ENCODE peak calls at places on chromosome 7, in nine cellular contexts. V, J, W, K, C, H, B, Q and U are unnamed samples.

GRCh38 chr7:109476409-109476808 is 906.7 kb downstream of the DNAJB9 start:
- DNase-seq in B (no peak), Q (no peak), W (no peak), K (no peak), H (no peak), C (no peak), V (no peak), J (no peak), U (no peak)

GRCh38 chr7:131629203-131629871 is 72.9 kb upstream of the PODXL start:
- DNase-seq in B (peak), K (peak), J (no peak), H (no peak), C (peak), Q (no peak), W (no peak), V (no peak), U (no peak)

GRCh38 chr7:120055300-120055699 is 217.7 kb upstream of the KCND2 start:
- DNase-seq in W (no peak), C (no peak), Q (no peak), J (peak), B (no peak), V (no peak), K (no peak), H (no peak), U (no peak)

GRCh38 chr7:19558527-19558926 is 150.3 kb downstream of the POLR1F start:
- DNase-seq in Q (no peak), V (no peak), W (no peak), C (no peak), B (no peak), K (no peak), H (no peak), J (no peak), U (no peak)

GRCh38 chr7:149854611-149855367 is 16.6 kb downstream of the ZNF862 start:
- DNase-seq in K (peak), C (peak), H (peak), W (peak), B (no peak), J (no peak), V (peak), Q (peak), U (no peak)

GRCh38 chr7:98235901-98236300 is 16.1 kb downstream of the TECPR1 start:
- DNase-seq in W (no peak), C (no peak), K (no peak), V (no peak), B (no peak), H (no peak), J (no peak), Q (no peak), U (no peak)

GRCh38 chr7:120665068-120665467 is 192.9 kb downstream of the TSPAN12 start:
- DNase-seq in J (no peak), W (no peak), B (no peak), V (no peak), C (no peak), H (no peak), Q (no peak), K (no peak), U (no peak)

GRCh38 chr7:31921047-31921446 is 149.2 kb downstream of the PDE1C start:
- DNase-seq in K (no peak), V (no peak), W (no peak), C (no peak), Q (no peak), H (no peak), J (no peak), B (no peak), U (no peak)

GRCh38 chr7:29189743-29190201 is 4.8 kb upstream of the CHN2 start:
- DNase-seq in C (peak), J (peak), Q (peak), H (peak), K (peak), V (no peak), W (peak), B (peak), U (no peak)

GRCh38 chr7:130047801-130048200 is 3.4 kb downstream of the ZC3HC1 start:
- DNase-seq in V (no peak), C (no peak), J (no peak), H (no peak), W (no peak), K (no peak), Q (no peak), B (no peak), U (no peak)

GRCh38 chr7:95317546-95317945 is 6.8 kb downstream of the PON1 start:
- DNase-seq in V (no peak), H (no peak), K (no peak), C (no peak), J (no peak), Q (no peak), W (no peak), B (no peak), U (no peak)

GRCh38 chr7:152435384-152436278 is at the start of gene KMT2C:
- DNase-seq in H (peak), B (peak), J (peak), C (peak), W (peak), Q (peak), K (peak), V (peak), U (no peak)

GRCh38 chr7:140069298-140069949 is 6.7 kb upstream of the PARP12 start:
- DNase-seq in Q (no peak), K (no peak), W (no peak), B (no peak), J (no peak), C (no peak), V (no peak), H (no peak), U (no peak)

GRCh38 chr7:156778668-156779067 is 114.3 kb downstream of the LMBR1 start:
- DNase-seq in K (no peak), B (peak), C (no peak), V (no peak), H (no peak), W (no peak), J (no peak), Q (no peak), U (no peak)

GRCh38 chr7:17030559-17030958 is 148.8 kb upstream of the AGR3 start:
- DNase-seq in B (no peak), W (no peak), J (peak), C (no peak), K (no peak), Q (no peak), H (no peak), V (no peak), U (no peak)

GRCh38 chr7:81231203-81231922 is 312.5 kb upstream of the SEMA3C start:
- DNase-seq in Q (no peak), J (no peak), V (no peak), W (no peak), H (no peak), B (no peak), K (no peak), C (no peak), U (no peak)

DNA sequence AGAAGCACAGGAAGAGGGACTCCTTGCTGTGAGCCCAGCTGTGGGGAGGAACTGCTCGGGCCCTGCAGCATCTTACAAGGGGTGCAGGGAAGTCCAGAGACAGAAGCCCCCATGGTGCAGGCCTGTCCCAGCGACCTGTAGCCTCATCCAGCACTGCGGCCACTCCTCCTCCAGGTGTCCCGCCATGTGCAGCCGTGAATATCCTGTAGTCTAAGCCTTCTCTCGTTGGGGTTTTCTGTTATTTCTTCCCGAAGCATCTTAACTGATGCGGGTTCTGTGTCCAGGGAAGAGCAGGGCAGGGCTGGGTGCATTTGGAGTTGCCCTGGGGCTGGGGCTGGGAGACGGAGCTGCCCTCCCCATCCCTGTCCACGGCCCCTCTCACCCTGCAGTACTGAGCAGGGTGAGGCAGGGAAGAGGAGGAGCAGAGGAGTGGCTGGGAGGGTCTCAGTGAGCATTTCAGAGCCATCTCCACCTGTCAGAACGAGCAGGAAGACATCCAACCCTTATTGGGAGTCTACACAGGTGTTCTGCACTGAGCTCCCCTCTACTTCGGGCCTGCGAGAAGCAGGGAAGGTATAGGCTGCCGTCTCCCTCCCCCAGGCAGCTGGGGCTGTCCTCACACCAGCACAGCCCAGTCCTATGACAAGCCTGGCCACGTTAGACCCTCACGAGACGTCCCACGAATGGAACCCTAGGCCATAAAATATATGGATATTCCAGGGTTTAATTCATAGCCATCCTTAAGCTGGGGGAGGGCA is 494.5 kb downstream of the DNAJB6 start:
- DNase-seq in C (no peak), H (no peak), B (no peak), K (no peak), Q (peak), V (no peak), W (no peak), J (no peak), U (no peak)
- TF ChIP-seq CTCF in C (no peak), H (no peak), B (no peak), K (no peak), Q (no peak), V (no peak), W (no peak), J (no peak), U (no peak)

DNA sequence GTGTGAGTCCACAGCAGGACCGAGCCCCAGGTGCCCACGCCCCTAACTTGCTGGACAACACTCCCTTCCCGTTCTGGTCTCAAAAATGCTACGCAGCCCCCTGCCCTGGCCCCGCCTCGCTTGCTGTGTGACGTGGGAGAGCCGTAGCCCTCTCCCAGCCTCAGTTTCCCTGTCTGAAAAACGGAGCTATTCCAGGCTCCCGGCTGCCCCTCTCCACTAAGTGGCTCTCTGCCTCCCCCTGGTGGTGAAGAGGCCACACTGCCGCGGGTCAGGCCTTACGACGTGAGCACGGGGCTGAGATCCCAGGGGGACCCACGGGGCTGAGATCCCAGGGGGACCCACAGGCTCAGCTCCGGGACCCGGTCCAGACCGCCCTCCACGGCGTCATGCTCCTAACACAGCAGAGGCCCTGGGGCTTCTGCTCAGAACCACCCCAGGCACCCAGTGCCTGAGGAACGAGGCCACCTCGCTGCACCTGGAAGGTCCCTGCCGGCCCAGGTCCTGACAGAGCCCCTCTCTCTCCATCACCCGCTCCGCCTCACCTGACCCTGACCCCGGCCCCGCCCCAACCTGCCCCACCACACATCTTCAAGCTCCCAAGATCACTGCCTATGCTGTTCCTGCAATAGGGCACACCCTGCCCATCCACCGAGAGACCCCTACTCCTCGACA is 26.7 kb downstream of the MICALL2 start:
- DNase-seq in K (peak), Q (peak), W (peak), V (no peak), J (peak), H (peak), C (peak), B (peak), U (no peak)
- TF ChIP-seq POLR2A in K (no peak), Q (no peak), W (no peak), V (no peak), J (no peak), H (no peak), C (no peak), B (no peak), U (no peak)

GRCh38 chr7:108234281-108234680 is 104.1 kb upstream of the LAMB4 start:
- DNase-seq in C (no peak), W (no peak), K (no peak), J (no peak), B (peak), V (no peak), Q (no peak), H (no peak), U (no peak)
- TF ChIP-seq CTCF in C (no peak), W (no peak), K (no peak), J (no peak), B (no peak), V (no peak), Q (no peak), H (no peak), U (no peak)

DNA sequence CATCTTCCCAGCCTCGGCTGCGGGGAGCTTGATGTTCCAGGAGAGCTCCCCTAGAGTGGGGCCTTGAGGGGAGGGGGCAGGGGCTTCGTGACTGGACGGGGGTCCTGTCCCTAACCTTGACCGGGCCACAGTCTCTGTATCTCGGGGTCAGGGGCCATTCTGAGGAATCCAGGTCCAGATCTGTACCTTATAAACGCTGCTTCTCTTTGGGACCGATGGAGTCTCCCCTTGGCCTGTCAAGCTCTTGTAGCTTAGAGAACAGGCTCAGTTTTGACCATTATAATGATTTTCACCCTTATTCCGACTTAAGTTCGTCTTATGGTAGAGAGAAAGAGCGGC is 831 bp downstream of the ZKSCAN5 start:
- DNase-seq in K (no peak), W (no peak), H (no peak), V (no peak), J (no peak), C (no peak), Q (no peak), B (no peak), U (no peak)
- TF ChIP-seq POLR2A in K (peak), W (no peak), H (peak), V (no peak), J (no peak), C (no peak), Q (no peak), B (no peak), U (no peak)

GRCh38 chr7:20831976-20832375 is 45.3 kb upstream of the SP8 start:
- DNase-seq in K (no peak), J (no peak), B (no peak), H (no peak), W (no peak), C (no peak), V (no peak), Q (no peak), U (no peak)

GRCh38 chr7:20835111-20835750 is 48.5 kb upstream of the SP8 start:
- DNase-seq in K (no peak), V (no peak), J (no peak), Q (no peak), H (no peak), B (no peak), C (no peak), W (no peak), U (no peak)

GRCh38 chr7:20839196-20839735 is 52.6 kb upstream of the SP8 start:
- DNase-seq in J (no peak), C (no peak), K (no peak), W (no peak), V (no peak), H (no peak), Q (no peak), B (no peak), U (no peak)

GRCh38 chr7:20831451-20831850 is 44.8 kb upstream of the SP8 start:
- DNase-seq in H (no peak), C (no peak), W (no peak), J (no peak), V (no peak), K (no peak), Q (no peak), B (no peak), U (no peak)

DNA sequence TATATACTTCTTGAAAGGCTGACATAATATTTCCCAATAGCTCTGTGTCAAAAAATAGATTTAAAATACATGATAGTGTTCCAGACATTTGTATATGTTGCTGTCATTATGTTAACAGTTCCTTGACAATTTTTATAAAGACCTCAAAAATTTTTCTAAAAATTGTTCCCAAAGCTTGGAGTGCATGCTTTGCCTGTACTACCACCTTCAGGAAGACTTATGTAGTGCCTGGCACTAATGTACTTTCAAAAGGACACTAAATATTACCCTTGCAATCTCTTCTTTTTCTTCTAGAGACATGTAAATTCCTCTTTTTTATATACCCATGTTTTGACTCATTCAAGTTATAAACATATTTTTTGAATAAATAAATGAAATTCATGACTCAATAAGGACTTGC is 48.0 kb upstream of the SP8 start:
- DNase-seq in W (no peak), H (no peak), B (no peak), J (peak), Q (no peak), V (no peak), C (no peak), K (no peak), U (no peak)
- TF ChIP-seq CTCF in W (no peak), H (no peak), B (no peak), J (no peak), Q (no peak), V (no peak), C (no peak), K (no peak), U (no peak)

GRCh38 chr7:143380646-143381426 is at the start of gene ZYX:
- DNase-seq in K (peak), B (peak), H (peak), J (peak), W (peak), C (peak), V (peak), Q (peak), U (peak)
- TF ChIP-seq POLR2A in K (peak), B (peak), H (peak), J (peak), W (peak), C (peak), V (peak), Q (peak), U (peak)

GRCh38 chr7:90625051-90625450 is 28.9 kb downstream of the CDK14 start:
- DNase-seq in K (no peak), H (no peak), B (peak), Q (no peak), V (no peak), J (no peak), W (no peak), C (no peak), U (no peak)

GRCh38 chr7:90622670-90623069 is 26.5 kb downstream of the CDK14 start:
- DNase-seq in W (no peak), H (no peak), B (no peak), V (no peak), J (no peak), C (no peak), Q (no peak), K (no peak), U (no peak)

GRCh38 chr7:90624128-90624980 is 28.2 kb downstream of the CDK14 start:
- DNase-seq in K (peak), H (no peak), J (peak), V (no peak), C (no peak), W (no peak), B (peak), Q (no peak), U (no peak)

GRCh38 chr7:90625562-90625961 is 29.4 kb downstream of the CDK14 start:
- DNase-seq in C (peak), B (peak), H (no peak), K (peak), V (peak), J (no peak), Q (peak), W (peak), U (no peak)

GRCh38 chr7:90626011-90626410 is 29.9 kb downstream of the CDK14 start:
- DNase-seq in K (no peak), C (no peak), W (no peak), Q (no peak), V (no peak), H (no peak), J (no peak), B (peak), U (no peak)
- TF ChIP-seq CTCF in K (no peak), C (no peak), W (no peak), Q (no peak), V (no peak), H (no peak), J (no peak), B (no peak), U (no peak)